ENCODE peak calls at places on chromosomes 3 and 15, in four cellular contexts. One of them, this sample, is unnamed.

GRCh38 chr15:33988384-33988783 is 20.1 kb downstream of the CHRM5 start:
- DNase-seq in mammary epithelial cell: no peak
- DNase-seq in tibial artery: no peak
- DNase-seq in HFF-Myc: no peak
- DNase-seq in this sample: peak

GRCh38 chr3:89606151-89606550 is 498.7 kb downstream of the EPHA3 start:
- DNase-seq in mammary epithelial cell: no peak
- DNase-seq in tibial artery: no peak
- DNase-seq in HFF-Myc: no peak
- DNase-seq in this sample: peak

GRCh38 chr15:63244976-63245645 is 32.3 kb upstream of the APH1B start:
- DNase-seq in mammary epithelial cell: no peak
- DNase-seq in tibial artery: no peak
- DNase-seq in HFF-Myc: no peak
- DNase-seq in this sample: no peak

GRCh38 chr3:174540081-174540480 is 319.1 kb upstream of the NAALADL2 start:
- DNase-seq in mammary epithelial cell: no peak
- DNase-seq in tibial artery: no peak
- DNase-seq in HFF-Myc: no peak
- DNase-seq in this sample: no peak

GRCh38 chr15:89333011-89333860 is 1.4 kb downstream of the POLG start:
- DNase-seq in mammary epithelial cell: no peak
- DNase-seq in tibial artery: peak
- DNase-seq in HFF-Myc: no peak
- DNase-seq in this sample: no peak

GRCh38 chr15:83855956-83856355 is 202.0 kb downstream of the ADAMTSL3 start:
- DNase-seq in mammary epithelial cell: peak
- DNase-seq in tibial artery: no peak
- DNase-seq in HFF-Myc: no peak
- DNase-seq in this sample: peak

GRCh38 chr3:156750191-156750873 is 75.8 kb upstream of the LEKR1 start:
- DNase-seq in mammary epithelial cell: peak
- DNase-seq in tibial artery: no peak
- DNase-seq in HFF-Myc: no peak
- DNase-seq in this sample: peak

GRCh38 chr15:49223536-49224274 is 53.7 kb downstream of the GALK2 start:
- DNase-seq in mammary epithelial cell: no peak
- DNase-seq in tibial artery: no peak
- DNase-seq in HFF-Myc: no peak
- DNase-seq in this sample: no peak

GRCh38 chr15:43253431-43254403 is 13.0 kb downstream of the TGM5 start:
- DNase-seq in mammary epithelial cell: peak
- DNase-seq in tibial artery: no peak
- DNase-seq in HFF-Myc: no peak
- DNase-seq in this sample: peak

GRCh38 chr15:77846360-77846759 is 213.6 kb upstream of the LINGO1 start:
- DNase-seq in mammary epithelial cell: no peak
- DNase-seq in tibial artery: no peak
- DNase-seq in HFF-Myc: no peak
- DNase-seq in this sample: no peak

GRCh38 chr3:12486916-12487315 is 2.6 kb downstream of the TSEN2 start:
- DNase-seq in mammary epithelial cell: no peak
- DNase-seq in tibial artery: no peak
- DNase-seq in HFF-Myc: no peak
- DNase-seq in this sample: no peak

GRCh38 chr15:98805434-98806274 is 157.3 kb downstream of the IGF1R start:
- DNase-seq in mammary epithelial cell: no peak
- DNase-seq in tibial artery: no peak
- DNase-seq in HFF-Myc: no peak
- DNase-seq in this sample: no peak

GRCh38 chr3:195071011-195071728 is 199.8 kb downstream of the XXYLT1 start:
- DNase-seq in mammary epithelial cell: no peak
- DNase-seq in tibial artery: peak
- DNase-seq in HFF-Myc: no peak
- DNase-seq in this sample: no peak

GRCh38 chr3:56998081-56998529 is 62.4 kb upstream of the SPATA12 start:
- DNase-seq in mammary epithelial cell: no peak
- DNase-seq in tibial artery: no peak
- DNase-seq in HFF-Myc: no peak
- DNase-seq in this sample: no peak

GRCh38 chr15:80823995-80824394 is 44.8 kb downstream of the CEMIP start:
- DNase-seq in mammary epithelial cell: no peak
- DNase-seq in tibial artery: no peak
- DNase-seq in HFF-Myc: no peak
- DNase-seq in this sample: no peak

GRCh38 chr3:14340960-14341708 is 61.3 kb upstream of the SLC6A6 start:
- DNase-seq in mammary epithelial cell: no peak
- DNase-seq in tibial artery: no peak
- DNase-seq in HFF-Myc: no peak
- DNase-seq in this sample: no peak

GRCh38 chr3:69290006-69290405 is 95.9 kb downstream of the FRMD4B start:
- DNase-seq in mammary epithelial cell: peak
- DNase-seq in tibial artery: no peak
- DNase-seq in HFF-Myc: no peak
- DNase-seq in this sample: peak

GRCh38 chr3:127001486-127002194 is 18.7 kb downstream of the PLXNA1 start:
- DNase-seq in mammary epithelial cell: no peak
- DNase-seq in tibial artery: no peak
- DNase-seq in HFF-Myc: no peak
- DNase-seq in this sample: no peak

GRCh38 chr3:130480736-130481135 is 36.2 kb upstream of the COL6A6 start:
- DNase-seq in mammary epithelial cell: peak
- DNase-seq in tibial artery: no peak
- DNase-seq in HFF-Myc: peak
- DNase-seq in this sample: peak

GRCh38 chr15:73127302-73127936 is 75.2 kb downstream of the NEO1 start:
- DNase-seq in mammary epithelial cell: peak
- DNase-seq in tibial artery: no peak
- DNase-seq in HFF-Myc: peak
- DNase-seq in this sample: peak

GRCh38 chr3:146044046-146044445 is 116.9 kb downstream of the PLOD2 start:
- DNase-seq in mammary epithelial cell: peak
- DNase-seq in tibial artery: no peak
- DNase-seq in HFF-Myc: no peak
- DNase-seq in this sample: peak

GRCh38 chr3:103025880-103026279 is 591.1 kb downstream of the ZPLD1 start:
- DNase-seq in mammary epithelial cell: no peak
- DNase-seq in tibial artery: no peak
- DNase-seq in HFF-Myc: no peak
- DNase-seq in this sample: no peak

DNA sequence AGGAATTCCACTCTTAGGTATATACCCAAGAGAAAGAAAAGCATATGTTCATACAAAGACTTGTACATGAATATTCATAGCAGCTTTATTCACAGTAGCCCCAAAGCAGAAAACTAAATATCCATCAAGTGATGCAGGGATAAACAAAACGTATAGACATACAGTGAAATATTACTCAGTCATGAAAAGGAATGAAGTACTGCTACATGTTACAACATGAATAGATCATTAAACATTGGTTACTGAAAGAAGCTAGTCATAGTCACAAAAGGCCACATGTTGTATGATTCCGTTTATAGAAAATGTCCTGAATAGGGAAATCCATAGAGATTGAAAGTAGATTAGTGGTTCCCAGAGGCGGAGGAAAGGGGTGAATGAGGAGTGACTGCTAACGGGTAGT is 1.3 kb upstream of the MRAS start:
- DNase-seq in mammary epithelial cell: no peak
- DNase-seq in tibial artery: no peak
- DNase-seq in HFF-Myc: no peak
- DNase-seq in this sample: no peak
- H3K4me3 ChIP-seq in mammary epithelial cell: no peak
- H3K4me3 ChIP-seq in tibial artery: peak
- H3K4me3 ChIP-seq in HFF-Myc: no peak
- H3K4me3 ChIP-seq in this sample: no peak

DNA sequence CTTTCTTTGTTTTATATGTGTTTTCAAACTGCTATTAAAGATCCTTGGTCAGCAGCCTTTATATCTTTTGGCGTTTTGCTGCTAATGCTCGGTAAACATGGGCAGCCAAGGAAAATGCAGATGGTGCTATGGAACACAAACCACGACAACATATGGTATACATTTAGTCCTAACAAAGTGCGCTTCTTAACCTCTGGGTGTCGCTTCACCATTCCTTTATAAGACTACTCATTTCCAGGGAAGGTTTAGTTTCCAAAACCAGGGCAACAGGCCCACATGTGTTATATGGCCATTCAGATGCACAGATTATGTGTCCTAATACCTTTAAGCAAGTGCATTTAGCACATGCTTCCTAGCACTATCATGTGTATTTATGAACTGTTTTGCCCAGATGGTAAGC is 14.7 kb downstream of the SHOX2 start:
- DNase-seq in mammary epithelial cell: peak
- DNase-seq in tibial artery: no peak
- DNase-seq in HFF-Myc: peak
- DNase-seq in this sample: peak
- TF ChIP-seq CTCF in mammary epithelial cell: peak
- TF ChIP-seq CTCF in tibial artery: no peak
- TF ChIP-seq CTCF in HFF-Myc: peak
- TF ChIP-seq CTCF in this sample: peak

DNA sequence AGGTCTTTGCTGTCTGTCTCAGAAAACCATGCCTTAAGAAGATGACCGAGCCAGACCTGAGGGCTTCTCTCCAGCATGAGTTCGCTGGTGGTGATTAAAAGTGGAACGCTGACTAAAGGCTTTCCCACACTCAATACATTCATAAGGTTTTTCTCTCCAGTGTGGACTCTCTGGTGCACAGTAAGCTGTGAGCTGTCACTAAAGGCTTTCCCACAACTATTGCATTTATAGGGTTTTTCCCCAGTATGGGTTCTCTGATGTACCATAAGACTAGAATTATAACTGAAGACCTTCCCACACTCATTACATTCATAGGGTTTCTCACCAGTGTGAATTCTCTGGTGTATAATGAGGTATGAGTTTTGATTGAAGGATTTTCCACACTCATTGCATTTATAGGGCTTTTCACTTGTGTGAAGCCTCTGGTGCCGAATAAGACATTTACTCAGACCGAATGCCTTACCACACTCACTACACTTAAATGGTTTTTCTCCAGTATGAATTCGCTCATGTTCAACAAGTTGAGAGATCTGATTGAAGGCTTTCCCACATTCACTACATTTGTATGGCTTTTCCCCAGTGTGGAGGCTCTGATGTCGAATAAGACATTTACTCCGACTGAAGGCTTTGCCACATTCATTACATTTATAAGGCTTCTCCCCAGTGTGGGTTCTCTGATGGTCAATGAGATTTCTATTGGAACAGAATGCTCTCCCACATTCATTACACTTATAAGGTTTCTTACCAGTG is 21.9 kb upstream of the ZNF445 start:
- DNase-seq in mammary epithelial cell: no peak
- DNase-seq in tibial artery: no peak
- DNase-seq in HFF-Myc: no peak
- DNase-seq in this sample: no peak
- H3K4me3 ChIP-seq in mammary epithelial cell: no peak
- H3K4me3 ChIP-seq in tibial artery: no peak
- H3K4me3 ChIP-seq in HFF-Myc: no peak
- H3K4me3 ChIP-seq in this sample: no peak

GRCh38 chr3:72891053-72891855 is 3.4 kb downstream of the GXYLT2 start:
- DNase-seq in mammary epithelial cell: peak
- DNase-seq in tibial artery: no peak
- DNase-seq in HFF-Myc: peak
- DNase-seq in this sample: peak
- TF ChIP-seq CTCF in mammary epithelial cell: no peak
- TF ChIP-seq CTCF in tibial artery: no peak
- TF ChIP-seq CTCF in HFF-Myc: peak
- TF ChIP-seq CTCF in this sample: no peak

GRCh38 chr3:71077070-71077469 is 506.5 kb downstream of the FOXP1 start:
- DNase-seq in mammary epithelial cell: no peak
- DNase-seq in tibial artery: no peak
- DNase-seq in HFF-Myc: no peak
- DNase-seq in this sample: no peak

GRCh38 chr3:71074416-71074815 is 509.1 kb downstream of the FOXP1 start:
- DNase-seq in mammary epithelial cell: no peak
- DNase-seq in tibial artery: no peak
- DNase-seq in HFF-Myc: no peak
- DNase-seq in this sample: no peak

GRCh38 chr3:71075481-71075880 is 508.0 kb downstream of the FOXP1 start:
- DNase-seq in mammary epithelial cell: no peak
- DNase-seq in tibial artery: no peak
- DNase-seq in HFF-Myc: no peak
- DNase-seq in this sample: no peak

GRCh38 chr3:71078199-71078598 is 505.3 kb downstream of the FOXP1 start:
- DNase-seq in mammary epithelial cell: no peak
- DNase-seq in tibial artery: no peak
- DNase-seq in HFF-Myc: no peak
- DNase-seq in this sample: no peak

DNA sequence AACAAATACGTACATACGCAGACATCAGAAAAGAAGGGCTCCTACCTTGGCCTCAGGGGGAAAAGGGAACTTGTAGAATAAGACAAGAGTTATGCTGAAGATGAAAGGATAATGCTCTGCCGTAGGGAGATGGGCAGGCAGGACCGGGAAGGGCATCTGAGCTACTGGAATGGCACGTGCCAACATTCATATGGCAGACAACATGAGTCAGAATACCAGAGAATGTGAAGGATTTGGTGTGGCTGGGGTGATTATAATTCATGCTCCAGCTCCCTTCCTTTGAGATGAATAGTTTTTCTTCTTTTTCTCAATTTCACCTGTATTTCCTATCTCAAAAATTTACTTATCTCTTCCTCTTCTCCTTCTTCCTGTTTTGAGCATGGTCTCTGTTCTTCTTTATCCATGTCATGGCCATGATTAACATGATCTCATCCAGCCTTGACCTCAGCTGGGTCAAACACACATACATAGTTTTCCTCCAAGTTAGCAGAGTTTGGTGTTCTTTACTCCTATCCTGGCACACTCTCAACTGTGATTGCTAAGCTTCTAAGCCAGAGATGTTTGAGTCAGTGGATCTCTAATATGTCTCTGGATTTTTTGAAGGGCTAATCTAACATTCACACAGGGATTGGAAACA is 507.0 kb downstream of the FOXP1 start:
- DNase-seq in mammary epithelial cell: no peak
- DNase-seq in tibial artery: no peak
- DNase-seq in HFF-Myc: no peak
- DNase-seq in this sample: no peak
- H3K4me3 ChIP-seq in mammary epithelial cell: no peak
- H3K4me3 ChIP-seq in tibial artery: no peak
- H3K4me3 ChIP-seq in HFF-Myc: no peak
- H3K4me3 ChIP-seq in this sample: no peak

This sample was measured in epithelial cell of esophagus.